ENCODE peak calls at places on chromosomes 2 and 18, in six cellular contexts. G, K, B, I, L and W are unnamed samples.

GRCh38 chr2:102442967-102443828 is 20.2 kb downstream of the IL18RAP start:
- DNase-seq in I (peak), G (peak), B (peak), K (no peak), L (no peak), W (no peak)

GRCh38 chr2:130785466-130786055 is 30.2 kb downstream of the AMER3 start:
- DNase-seq in B (no peak), K (no peak), I (peak), L (no peak), G (no peak), W (no peak)

GRCh38 chr2:20052229-20052871 is 922 bp upstream of the LAPTM4A start:
- DNase-seq in I (no peak), B (no peak), K (no peak), L (peak), G (peak), W (no peak)

GRCh38 chr2:3754795-3755194 is 51.4 kb downstream of the DCDC2C start:
- DNase-seq in B (no peak), K (no peak), L (no peak), G (no peak), I (no peak), W (no peak)

GRCh38 chr2:96267159-96267971 is 1.3 kb downstream of the CIAO1 start:
- DNase-seq in G (peak), B (peak), L (peak), I (peak), K (peak), W (no peak)

GRCh38 chr2:223853425-223853837 is 16.0 kb upstream of the AP1S3 start:
- DNase-seq in L (no peak), G (no peak), B (no peak), I (no peak), K (no peak), W (no peak)

GRCh38 chr18:51757525-51757924 is 560.0 kb upstream of the MEX3C start:
- DNase-seq in B (no peak), L (no peak), I (no peak), G (no peak), K (no peak), W (no peak)

GRCh38 chr2:149490296-149490695 is 97.3 kb downstream of the MMADHC start:
- DNase-seq in L (no peak), G (peak), I (no peak), B (no peak), K (no peak), W (no peak)

GRCh38 chr2:199344012-199344411 is 113.7 kb downstream of the SATB2 start:
- DNase-seq in L (no peak), B (no peak), I (no peak), K (no peak), G (no peak), W (no peak)

GRCh38 chr2:19120181-19120580 is 238.2 kb downstream of the OSR1 start:
- DNase-seq in L (no peak), I (no peak), K (no peak), G (no peak), B (no peak), W (no peak)

GRCh38 chr18:75068682-75069435 is 140.1 kb downstream of the PTGR3 start:
- DNase-seq in I (no peak), L (no peak), G (no peak), K (no peak), B (no peak), W (no peak)

GRCh38 chr2:29629495-29629894 is 291.9 kb downstream of the ALK start:
- DNase-seq in B (no peak), I (no peak), G (peak), K (no peak), L (no peak), W (no peak)

GRCh38 chr18:22789600-22789999 is 143.5 kb upstream of the RBBP8 start:
- DNase-seq in I (no peak), G (no peak), L (no peak), B (no peak), K (no peak), W (no peak)

GRCh38 chr18:35335861-35336260 is 8.4 kb downstream of the ZNF24 start:
- DNase-seq in K (no peak), L (no peak), I (no peak), B (no peak), G (no peak), W (no peak)

GRCh38 chr2:197929008-197929885 is 124.9 kb downstream of the PLCL1 start:
- DNase-seq in G (no peak), B (no peak), L (no peak), I (no peak), K (no peak), W (no peak)

GRCh38 chr2:219440388-219441256 is 6.0 kb downstream of the SPEG start:
- DNase-seq in K (no peak), G (no peak), B (no peak), I (no peak), L (no peak), W (no peak)

GRCh38 chr2:146444987-146445386 is 1399.8 kb upstream of the ACVR2A start:
- DNase-seq in G (no peak), L (no peak), K (no peak), I (no peak), B (no peak), W (no peak)

GRCh38 chr18:57004366-57005121 is 142.3 kb upstream of the BOD1L2 start:
- DNase-seq in L (peak), B (no peak), G (peak), K (no peak), I (no peak), W (no peak)

GRCh38 chr18:27789406-27789805 is 387.5 kb downstream of the CDH2 start:
- DNase-seq in B (no peak), I (no peak), G (no peak), K (no peak), L (peak), W (no peak)